ENCODE peak calls at places on chromosomes 4 and X, in four cellular contexts. E is K562, L is HL-60, X is GM12878. T is an unnamed sample.

GRCh38 chr4:87465739-87466366 is 43.5 kb downstream of the NUDT9 start:
- DNase-seq in E (peak), L (peak), X (peak), T (no peak)

GRCh38 chr4:120454788-120455187 is 388.1 kb upstream of the MAD2L1 start:
- DNase-seq in E (no peak), L (no peak), X (no peak), T (no peak)

GRCh38 chr4:76738081-76738931 is 159.6 kb downstream of the SOWAHB start:
- DNase-seq in E (no peak), L (no peak), X (peak), T (no peak)

GRCh38 chr4:25817059-25817681 is 45.6 kb downstream of the SEL1L3 start:
- DNase-seq in E (no peak), L (no peak), X (no peak), T (no peak)

GRCh38 chr4:35939746-35940145 is 304.6 kb downstream of the ARAP2 start:
- DNase-seq in E (no peak), L (no peak), X (no peak), T (no peak)

GRCh38 chr4:125254111-125254510 is 60.6 kb upstream of the FAT4 start:
- DNase-seq in E (no peak), L (no peak), X (no peak), T (no peak)

GRCh38 chr4:32261196-32261595 is 1541.0 kb downstream of the PCDH7 start:
- DNase-seq in E (no peak), L (no peak), X (no peak), T (no peak)

GRCh38 chr4:121555315-121556107 is 141.3 kb downstream of the ANXA5 start:
- DNase-seq in E (no peak), L (no peak), X (no peak), T (no peak)

GRCh38 chrX:23993012-23993633 is 33.9 kb downstream of the KLHL15 start:
- DNase-seq in E (no peak), L (no peak), X (no peak), T (no peak)

GRCh38 chrX:11792461-11793421 is 34.7 kb downstream of the MSL3 start:
- DNase-seq in E (no peak), L (no peak), X (peak), T (no peak)

GRCh38 chrX:107102980-107103379 is 15.6 kb downstream of the RBM41 start:
- DNase-seq in E (no peak), L (no peak), X (no peak), T (no peak)

GRCh38 chr4:32462944-32463343 is 1742.8 kb downstream of the PCDH7 start:
- DNase-seq in E (no peak), L (peak), X (no peak), T (no peak)

GRCh38 chr4:129641179-129641578 is 545.2 kb downstream of the C4orf33 start:
- DNase-seq in E (no peak), L (peak), X (peak), T (no peak)

GRCh38 chr4:37892641-37893040 is 1.8 kb downstream of the TBC1D1 start:
- DNase-seq in E (no peak), L (peak), X (peak), T (peak)

GRCh38 chrX:155768036-155768769 is 112.9 kb upstream of the VAMP7 start:
- DNase-seq in E (no peak), L (peak), X (no peak), T (no peak)

GRCh38 chrX:19758536-19758935 is 128.9 kb downstream of the SH3KBP1 start:
- DNase-seq in E (no peak), L (peak), X (no peak), T (no peak)

GRCh38 chrX:120456973-120457372 is 12.1 kb downstream of the LAMP2 start:
- DNase-seq in E (no peak), L (peak), X (no peak), T (no peak)

GRCh38 chrX:136936183-136936549 is 55.6 kb upstream of the RBMX start:
- DNase-seq in E (no peak), L (no peak), X (no peak), T (no peak)

GRCh38 chrX:74248889-74249288 is 55.1 kb upstream of the ZCCHC13 start:
- DNase-seq in E (no peak), L (no peak), X (no peak), T (no peak)

GRCh38 chr4:145482209-145483021 is 762 bp downstream of the SMAD1 start:
- DNase-seq in E (no peak), L (peak), X (peak), T (peak)

GRCh38 chr4:77819409-77819835 is 254 bp upstream of the CNOT6L start:
- DNase-seq in E (peak), L (peak), X (no peak), T (peak)

GRCh38 chr4:94038195-94038594 is 169.5 kb upstream of the SMARCAD1 start:
- DNase-seq in E (no peak), L (no peak), X (no peak), T (no peak)

GRCh38 chr4:109708435-109708834 is 5.2 kb upstream of the CASP6 start:
- DNase-seq in E (no peak), L (no peak), X (no peak), T (no peak)

GRCh38 chrX:109270580-109271484 is 211.1 kb downstream of the GUCY2F start:
- DNase-seq in E (no peak), L (peak), X (peak), T (no peak)
- TF ChIP-seq SPI1 in E (no peak), L (no peak), X (peak), T (peak)

DNA sequence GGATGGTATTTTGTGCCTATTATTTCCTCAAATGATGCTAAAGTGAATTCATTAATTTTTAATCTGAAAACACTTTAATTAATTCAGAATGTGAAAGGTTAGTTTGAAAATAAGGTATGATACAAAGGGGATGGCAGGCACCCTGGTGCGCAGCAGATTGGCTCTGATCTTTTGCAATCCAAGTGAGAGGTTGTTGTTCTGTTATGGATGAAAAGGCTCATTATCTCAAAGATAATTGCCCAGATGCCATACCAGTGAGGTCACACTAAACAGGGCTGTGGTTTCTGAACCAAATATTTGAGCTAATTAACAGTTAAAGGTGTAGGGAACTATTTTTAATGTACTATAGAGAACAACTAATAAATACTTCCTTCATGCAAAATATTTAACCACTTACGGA is 504.9 kb downstream of the RAPGEF2 start:
- DNase-seq in E (no peak), L (no peak), X (no peak), T (no peak)
- TF ChIP-seq SPI1 in E (no peak), L (no peak), X (no peak), T (no peak)

GRCh38 chrX:9482408-9482807 is 17.6 kb downstream of the TBL1X start:
- DNase-seq in E (no peak), L (no peak), X (no peak), T (no peak)
- TF ChIP-seq SPI1 in E (no peak), L (no peak), X (no peak), T (no peak)

GRCh38 chr4:141686929-141687328 is 50.5 kb downstream of the IL15 start:
- DNase-seq in E (no peak), L (no peak), X (no peak), T (no peak)
- TF ChIP-seq SPI1 in E (no peak), L (no peak), X (no peak), T (no peak)

GRCh38 chr4:47936336-47936735 is 22.0 kb upstream of the NFXL1 start:
- DNase-seq in E (no peak), L (no peak), X (no peak), T (no peak)
- TF ChIP-seq SPI1 in E (no peak), L (no peak), X (no peak), T (no peak)

GRCh38 chrX:43716696-43717095 is 60.6 kb downstream of the MAOA start:
- DNase-seq in E (no peak), L (no peak), X (no peak), T (no peak)
- TF ChIP-seq SPI1 in E (no peak), L (no peak), X (no peak), T (no peak)